ENCODE peak calls at places on chromosomes 1 and 21, in five cellular contexts. U, W, N, L and S are unnamed samples. For H3K4me1, the result is how much of the 10 kb centered on the place peaks cover.

GRCh38 chr1:58857673-58858343 is 74.0 kb upstream of the JUN start:
- DNase-seq in W (no peak), U (no peak), N (no peak), L (no peak), S (no peak)

GRCh38 chr1:60564196-60564595 is 490.6 kb upstream of the C1orf87 start:
- DNase-seq in N (no peak), U (no peak), W (no peak), L (no peak), S (no peak)

GRCh38 chr1:221439008-221439733 is 302.7 kb downstream of the DUSP10 start:
- DNase-seq in N (peak), W (peak), L (peak), U (peak), S (peak)

GRCh38 chr1:28668956-28669719 is 554 bp downstream of the GMEB1 start:
- DNase-seq in U (peak), L (peak), N (no peak), W (peak), S (peak)

GRCh38 chr1:24384251-24385090 is 29.1 kb downstream of the STPG1 start:
- DNase-seq in W (peak), L (no peak), N (peak), U (no peak), S (peak)

GRCh38 chr1:246043556-246043955 is 463.5 kb downstream of the SMYD3 start:
- DNase-seq in W (peak), N (peak), L (no peak), U (no peak), S (no peak)

GRCh38 chr21:25907573-25908275 is 173.0 kb downstream of the GABPA start:
- DNase-seq in W (no peak), L (no peak), U (no peak), N (no peak), S (peak)

GRCh38 chr1:243346016-243346415 is 90.2 kb downstream of the SDCCAG8 start:
- DNase-seq in N (no peak), L (no peak), U (no peak), W (no peak), S (no peak)

GRCh38 chr1:7538849-7539771 is 232.0 kb upstream of the VAMP3 start:
- DNase-seq in U (no peak), L (no peak), W (no peak), N (no peak), S (no peak)

GRCh38 chr1:244083544-244083943 is 32.5 kb downstream of the ZBTB18 start:
- DNase-seq in L (no peak), N (no peak), W (no peak), U (no peak), S (no peak)

GRCh38 chr1:33182452-33182851 is 609 bp upstream of the TRIM62 start:
- DNase-seq in N (peak), U (peak), W (no peak), L (no peak), S (peak)

GRCh38 chr1:183331095-183331742 is 87.0 kb downstream of the NMNAT2 start:
- DNase-seq in W (no peak), L (no peak), N (no peak), U (peak), S (no peak)

GRCh38 chr21:23601549-23601948 is 2005.7 kb downstream of the MRPL39 start:
- DNase-seq in W (no peak), U (no peak), N (no peak), L (no peak), S (no peak)

GRCh38 chr21:45358261-45358670 is 46.7 kb upstream of the COL18A1 start:
- DNase-seq in N (no peak), W (no peak), L (no peak), U (no peak), S (no peak)
- H3K4me1 ChIP-seq in N (under half), W (under half), L (under half), U (under half), S (under half)

GRCh38 chr1:14413809-14414208 is 184.7 kb upstream of the KAZN start:
- DNase-seq in W (peak), N (no peak), U (no peak), L (no peak), S (peak)

GRCh38 chr1:14420686-14421085 is 177.8 kb upstream of the KAZN start:
- DNase-seq in W (no peak), L (no peak), U (no peak), N (no peak), S (no peak)

GRCh38 chr1:14412235-14412634 is 186.2 kb upstream of the KAZN start:
- DNase-seq in U (no peak), W (no peak), L (no peak), N (no peak), S (no peak)

GRCh38 chr1:14415396-14415795 is 183.1 kb upstream of the KAZN start:
- DNase-seq in N (no peak), U (no peak), L (no peak), W (no peak), S (no peak)
- TF ChIP-seq CTCF in N (no peak), U (peak), L (peak), W (peak), S (no peak)

GRCh38 chr1:8584316-8584715 is 233.1 kb downstream of the RERE start:
- DNase-seq in L (no peak), N (no peak), U (no peak), W (no peak), S (peak)
- H3K4me1 ChIP-seq in L (under half), N (under half), U (under half), W (under half), S (under half)

DNA sequence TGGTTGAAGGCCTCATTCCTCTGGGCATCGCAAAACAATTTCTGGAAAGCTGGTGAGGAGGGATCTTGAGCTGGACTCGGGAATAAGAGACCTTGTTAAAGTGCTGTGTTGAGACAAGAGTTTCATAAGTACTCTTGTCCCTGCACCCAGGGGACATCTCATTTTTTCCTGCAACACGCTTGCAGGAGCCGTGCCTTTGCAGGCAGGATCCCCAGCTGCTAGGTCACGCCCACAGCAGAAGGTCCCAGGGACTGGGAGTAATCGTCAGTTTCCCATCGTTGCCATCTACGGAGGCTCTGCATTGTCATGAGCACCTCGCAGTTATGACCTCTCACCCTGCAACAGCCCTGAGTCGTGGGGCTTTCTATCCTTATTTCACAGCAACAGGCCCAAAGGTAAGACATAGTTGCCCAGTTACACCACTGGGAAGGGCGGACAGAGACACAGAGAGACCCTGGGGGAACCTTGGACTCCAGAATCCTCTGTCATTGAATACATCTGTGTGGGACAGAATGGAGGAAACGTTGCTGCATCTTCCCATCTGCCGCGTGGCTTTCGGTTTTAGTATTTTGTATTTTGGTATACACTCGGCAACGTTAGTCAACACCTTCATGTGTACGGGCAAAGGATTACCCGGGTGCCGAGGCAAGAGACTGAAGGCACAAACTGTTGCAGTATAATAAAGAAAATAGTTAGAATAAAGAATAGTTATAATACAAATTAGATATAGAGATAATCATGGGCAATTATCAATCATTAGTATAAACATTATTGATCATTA is 60.4 kb upstream of the DMRTB1 start:
- DNase-seq in N (no peak), L (no peak), U (no peak), W (no peak), S (no peak)
- TF ChIP-seq CTCF in N (no peak), L (no peak), U (no peak), W (no peak), S (no peak)

GRCh38 chr1:26160527-26161407 is 1.9 kb downstream of the FAM110D start:
- DNase-seq in N (no peak), U (no peak), W (no peak), L (no peak), S (no peak)
- H3K4me1 ChIP-seq in N (under half), U (under half), W (under half), L (under half), S (under half)

GRCh38 chr21:35933466-35933865 is 126.9 kb downstream of the SETD4 start:
- DNase-seq in N (peak), W (peak), L (peak), U (peak), S (peak)
- TF ChIP-seq CTCF in N (peak), W (peak), L (peak), U (peak), S (peak)

GRCh38 chr1:224407546-224408293 is 26.9 kb downstream of the WDR26 start:
- DNase-seq in N (peak), L (no peak), W (peak), U (no peak), S (peak)
- H3K4me1 ChIP-seq in N (under half), L (under half), W (under half), U (under half), S (under half)